ENCODE peak calls at places on chromosome 10, in seven cellular contexts. P is PC-3, T is psoas muscle, A is K562, I is OCI-LY7, K is transverse colon, Y is left ventricle myocardium inferior. R is an unnamed sample.

GRCh38 chr10:61588770-61589211 is 73.9 kb upstream of the CABCOCO1 start:
- DNase-seq in P (peak; percentile 33), K (no peak), A (peak; percentile 70), Y (no peak), T (no peak), I (no peak), R (no peak)

GRCh38 chr10:1627945-1628344 is 109.4 kb downstream of the ADARB2 start:
- DNase-seq in A (no peak), I (no peak), K (no peak), Y (no peak), T (no peak), P (no peak), R (no peak)

GRCh38 chr10:42482411-42482810 is 156.0 kb downstream of the ZNF33B start:
- DNase-seq in T (no peak), K (no peak), I (no peak), P (no peak), A (no peak), Y (no peak), R (no peak)

GRCh38 chr10:24718031-24718855 is 5.4 kb downstream of the ARHGAP21 start:
- DNase-seq in P (peak; percentile 77), Y (no peak), I (no peak), T (no peak), A (no peak), K (no peak), R (no peak)

GRCh38 chr10:127345231-127345965 is 149.0 kb upstream of the INSYN2A start:
- DNase-seq in Y (no peak), T (no peak), A (no peak), K (no peak), I (no peak), P (no peak), R (no peak)

GRCh38 chr10:49254556-49255318 is 44.2 kb upstream of the C10orf71 start:
- DNase-seq in Y (no peak), I (no peak), K (no peak), P (no peak), T (no peak), A (no peak), R (peak; percentile 17)

GRCh38 chr10:89421018-89421476 is 6.7 kb downstream of the IFIT5 start:
- DNase-seq in I (no peak), A (no peak), Y (no peak), T (no peak), K (no peak), P (peak; percentile 68), R (no peak)

GRCh38 chr10:29646238-29646902 is 11.6 kb upstream of the SVIL start:
- DNase-seq in P (peak; percentile 57), Y (no peak), A (no peak), K (no peak), T (peak; percentile 51), I (no peak), R (no peak)

GRCh38 chr10:127903789-127904188 is 3.1 kb upstream of the PTPRE start:
- DNase-seq in I (no peak), P (no peak), A (no peak), K (no peak), T (no peak), Y (no peak), R (no peak)

GRCh38 chr10:87760195-87760905 is 57.7 kb downstream of the ATAD1 start:
- DNase-seq in A (no peak), T (no peak), P (no peak), Y (no peak), K (no peak), I (no peak), R (no peak)

GRCh38 chr10:359093-359492 is 223.8 kb downstream of the ZMYND11 start:
- DNase-seq in I (no peak), Y (no peak), K (no peak), T (no peak), A (no peak), P (no peak), R (no peak)

GRCh38 chr10:132236881-132237280 is 50.1 kb downstream of the DPYSL4 start:
- DNase-seq in K (no peak), Y (no peak), T (no peak), I (no peak), A (no peak), P (no peak), R (no peak)

GRCh38 chr10:86215712-86216111 is 150.9 kb downstream of the GRID1 start:
- DNase-seq in Y (no peak), K (no peak), T (no peak), P (no peak), A (no peak), I (no peak), R (no peak)
- H3K4me1 ChIP-seq in Y (no peaks in the 10 kb centered on the region), K (no peaks in the 10 kb centered on the region), T (no peaks in the 10 kb centered on the region), P (no peaks in the 10 kb centered on the region), A (no peaks in the 10 kb centered on the region), I (no peaks in the 10 kb centered on the region), R (no peaks in the 10 kb centered on the region)

GRCh38 chr10:119531067-119531466 is 11.5 kb downstream of the RGS10 start:
- DNase-seq in T (no peak), P (no peak), A (no peak), K (no peak), I (no peak), Y (no peak), R (no peak)
- H3K4me1 ChIP-seq in T (peaks cover 11% of the 10 kb centered on the region), P (no peaks in the 10 kb centered on the region), A (peaks cover 6% of the 10 kb centered on the region), K (peaks cover 10% of the 10 kb centered on the region), I (no peaks in the 10 kb centered on the region), Y (no peaks in the 10 kb centered on the region), R (peaks cover 42% of the 10 kb centered on the region)

DNA sequence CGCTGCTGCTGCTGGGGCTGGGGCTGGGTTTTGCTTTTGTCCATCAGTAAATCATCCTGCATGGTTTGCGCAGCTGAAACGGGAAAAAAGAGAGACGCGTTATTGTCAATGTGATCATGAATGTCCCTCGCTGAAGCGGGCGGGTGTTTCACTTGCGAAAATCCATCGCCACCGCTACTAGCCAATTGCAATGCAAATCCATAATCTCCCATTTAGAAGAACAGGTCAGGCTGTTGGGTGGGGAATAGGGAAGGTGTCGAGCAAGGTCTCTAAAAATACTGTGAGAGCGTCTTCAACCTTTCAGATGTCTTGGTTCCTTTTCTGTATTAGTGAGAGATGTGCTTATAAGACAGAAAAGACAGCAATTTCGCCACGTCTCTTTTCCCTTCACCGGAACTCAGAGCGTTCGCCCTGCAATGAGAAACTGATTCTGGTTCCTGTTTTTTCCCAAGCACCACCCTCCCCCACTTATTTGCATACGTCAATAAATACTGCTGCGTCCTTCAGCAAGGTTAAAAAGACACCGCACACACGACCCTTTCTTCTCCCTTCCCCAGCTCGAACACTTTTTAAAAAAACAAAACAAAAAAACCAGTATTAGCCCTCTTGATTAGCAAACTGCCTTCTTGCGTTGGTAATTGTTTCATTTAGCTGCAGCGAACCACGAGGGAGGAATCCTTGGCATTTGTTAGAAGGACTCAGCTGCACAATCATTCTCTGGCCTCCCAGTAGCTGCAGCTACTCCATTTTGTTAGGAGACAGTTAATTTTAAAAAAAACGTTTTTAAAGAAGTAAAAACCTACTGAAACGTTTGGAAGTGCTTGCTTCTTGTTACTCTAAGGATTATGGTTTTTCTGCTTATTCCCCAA is 50.4 kb downstream of the CPEB3 start:
- DNase-seq in T (peak; percentile 26), A (peak; percentile 50), K (peak; percentile 78), P (peak; percentile 59), Y (no peak), I (peak; percentile 79), R (peak; percentile 39)
- H3K4me1 ChIP-seq in T (peaks cover 42% of the 10 kb centered on the region), A (peaks cover 13% of the 10 kb centered on the region), K (peaks cover 41% of the 10 kb centered on the region), P (peaks cover 45% of the 10 kb centered on the region), Y (peaks cover 75% of the 10 kb centered on the region), I (peaks cover 43% of the 10 kb centered on the region), R (peaks cover 37% of the 10 kb centered on the region)

DNA sequence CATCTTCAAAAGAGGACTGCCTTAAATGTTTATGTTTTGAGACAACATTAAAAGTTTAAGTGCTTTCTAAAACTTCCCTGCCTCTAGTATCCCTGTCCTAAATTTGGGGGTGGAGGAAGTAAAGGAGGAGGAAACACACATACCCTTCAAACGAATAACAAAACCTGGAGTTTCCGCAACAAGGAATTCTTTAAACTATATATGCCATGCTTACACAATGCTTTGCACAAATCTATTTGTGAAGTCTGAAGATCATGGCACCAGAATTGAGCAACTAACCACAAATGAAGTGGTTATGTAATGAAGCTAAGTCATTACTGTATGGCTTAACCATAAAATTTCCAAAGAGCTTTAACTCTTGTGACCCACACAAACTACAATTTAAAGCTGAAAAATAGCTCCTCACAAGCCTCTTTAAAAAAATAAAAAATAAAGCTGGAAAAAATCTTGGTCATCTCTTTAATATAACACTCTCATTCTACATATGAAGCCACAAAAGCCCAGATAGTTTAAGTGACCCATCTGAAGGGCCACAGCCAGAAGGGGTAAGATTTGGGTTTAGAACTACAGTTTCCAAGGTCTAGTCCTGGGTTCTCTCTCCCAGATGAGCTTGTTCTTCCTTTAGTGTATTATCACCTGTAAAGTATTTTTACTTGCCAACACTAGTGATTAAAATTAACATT is 9.4 kb downstream of the NCOA4 start:
- DNase-seq in Y (no peak), A (no peak), I (no peak), P (no peak), K (no peak), T (no peak), R (no peak)
- H3K4me1 ChIP-seq in Y (peaks cover 98% of the 10 kb centered on the region), A (peaks cover 32% of the 10 kb centered on the region), I (peaks cover 51% of the 10 kb centered on the region), P (peaks cover 3% of the 10 kb centered on the region), K (peaks cover 75% of the 10 kb centered on the region), T (peaks cover 93% of the 10 kb centered on the region), R (peaks cover 79% of the 10 kb centered on the region)

GRCh38 chr10:14798631-14799030 is 23.9 kb upstream of the FAM107B start:
- DNase-seq in T (no peak), A (no peak), P (peak; percentile 26), I (peak; percentile 19), K (no peak), Y (no peak), R (no peak)
- H3K4me1 ChIP-seq in T (no peaks in the 10 kb centered on the region), A (no peaks in the 10 kb centered on the region), P (no peaks in the 10 kb centered on the region), I (peaks cover 41% of the 10 kb centered on the region), K (no peaks in the 10 kb centered on the region), Y (no peaks in the 10 kb centered on the region), R (no peaks in the 10 kb centered on the region)

GRCh38 chr10:14602807-14603538 is 171.7 kb downstream of the FAM107B start:
- DNase-seq in T (no peak), A (no peak), I (peak; percentile 53), P (peak; percentile 10), K (no peak), Y (no peak), R (no peak)
- H3K4me1 ChIP-seq in T (peaks cover 6% of the 10 kb centered on the region), A (peaks cover 12% of the 10 kb centered on the region), I (peaks cover 60% of the 10 kb centered on the region), P (peaks cover 15% of the 10 kb centered on the region), K (peaks cover 13% of the 10 kb centered on the region), Y (peaks cover 25% of the 10 kb centered on the region), R (peaks cover 58% of the 10 kb centered on the region)

DNA sequence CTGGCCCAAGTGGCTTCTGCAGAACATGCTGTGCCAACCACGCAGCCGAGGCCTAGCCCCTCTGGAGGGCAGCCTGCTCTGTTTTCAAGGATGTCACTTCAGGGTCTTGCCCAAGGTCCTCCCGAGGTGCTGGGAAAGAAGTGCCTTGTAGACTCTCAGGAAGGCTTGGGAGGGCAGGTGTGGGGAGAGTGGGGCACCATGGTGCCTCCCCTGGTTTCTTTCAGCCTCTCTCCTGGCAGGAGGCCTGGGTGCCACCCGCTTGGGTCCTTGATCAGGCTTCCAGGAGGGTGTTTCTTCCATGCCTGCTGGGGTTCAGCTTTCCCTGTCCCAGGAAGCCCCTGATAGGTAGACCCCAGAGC is 124.5 kb downstream of the NEURL1 start:
- DNase-seq in T (no peak), Y (no peak), A (no peak), I (no peak), P (no peak), K (no peak), R (no peak)
- H3K4me1 ChIP-seq in T (peaks cover 90% of the 10 kb centered on the region), Y (peaks cover 97% of the 10 kb centered on the region), A (peaks cover 82% of the 10 kb centered on the region), I (no peaks in the 10 kb centered on the region), P (no peaks in the 10 kb centered on the region), K (peaks cover 22% of the 10 kb centered on the region), R (no peaks in the 10 kb centered on the region)